ENCODE peak calls at places on chromosomes 12 and 14, in nine cellular contexts. P, U, I, R, T, J, O, X and D are unnamed samples. For H3K27me3, the result is how much of the 10 kb centered on the place peaks cover.

GRCh38 chr12:116459501-116459900 is 99.7 kb upstream of the MAP1LC3B2 start:
- DNase-seq in P (no peak), U (no peak), I (no peak), R (no peak), T (no peak), J (no peak), O (no peak), X (no peak), D (no peak)

GRCh38 chr14:57057803-57058202 is 210.9 kb downstream of the EXOC5 start:
- DNase-seq in P (no peak), U (no peak), I (no peak), R (no peak), T (no peak), J (no peak), O (no peak), X (no peak), D (no peak)

GRCh38 chr14:85517113-85517688 is 12.7 kb upstream of the FLRT2 start:
- DNase-seq in P (no peak), U (no peak), I (no peak), R (no peak), T (no peak), J (no peak), O (no peak), X (no peak), D (no peak)

GRCh38 chr12:122874081-122874480 is 21.8 kb downstream of the VPS37B start:
- DNase-seq in P (no peak), U (no peak), I (peak), R (no peak), T (no peak), J (no peak), O (peak), X (no peak), D (no peak)

GRCh38 chr14:36057452-36058142 is 118.9 kb downstream of the PTCSC3 start:
- DNase-seq in P (no peak), U (no peak), I (no peak), R (no peak), T (no peak), J (peak), O (no peak), X (no peak), D (peak)

GRCh38 chr14:69043007-69043444 is 63.9 kb upstream of the ACTN1 start:
- DNase-seq in P (no peak), U (no peak), I (no peak), R (no peak), T (no peak), J (no peak), O (no peak), X (peak), D (no peak)

GRCh38 chr12:128314611-128315010 is 47.6 kb downstream of the TMEM132C start:
- DNase-seq in P (no peak), U (no peak), I (no peak), R (no peak), T (no peak), J (no peak), O (no peak), X (no peak), D (no peak)

GRCh38 chr14:72788972-72789728 is 104.8 kb downstream of the DPF3 start:
- DNase-seq in P (no peak), U (no peak), I (peak), R (no peak), T (no peak), J (no peak), O (no peak), X (no peak), D (no peak)

GRCh38 chr12:79006306-79006705 is 141.7 kb downstream of the SYT1 start:
- DNase-seq in P (no peak), U (no peak), I (no peak), R (no peak), T (peak), J (peak), O (no peak), X (no peak), D (no peak)

GRCh38 chr12:120738252-120739030 is 12.8 kb downstream of the ACADS start:
- DNase-seq in P (no peak), U (no peak), I (no peak), R (no peak), T (no peak), J (no peak), O (no peak), X (peak), D (no peak)

GRCh38 chr12:8553088-8553627 is 12.5 kb upstream of the CLEC4E start:
- DNase-seq in P (no peak), U (no peak), I (peak), R (no peak), T (no peak), J (no peak), O (peak), X (no peak), D (no peak)

GRCh38 chr12:43728117-43728516 is 30.5 kb downstream of the PUS7L start:
- DNase-seq in P (no peak), U (no peak), I (no peak), R (no peak), T (peak), J (no peak), O (no peak), X (no peak), D (no peak)

GRCh38 chr14:61752626-61753025 is 9.6 kb upstream of the SNAPC1 start:
- DNase-seq in P (no peak), U (no peak), I (no peak), R (no peak), T (no peak), J (peak), O (no peak), X (no peak), D (peak)

GRCh38 chr14:75132374-75133086 is 5.7 kb upstream of the NEK9 start:
- DNase-seq in P (peak), U (peak), I (peak), R (peak), T (peak), J (peak), O (peak), X (no peak), D (peak)

GRCh38 chr12:50222275-50222783 is 55.2 kb upstream of the CERS5 start:
- DNase-seq in P (no peak), U (peak), I (peak), R (no peak), T (no peak), J (peak), O (peak), X (no peak), D (peak)

GRCh38 chr14:22845821-22846625 is 9.6 kb downstream of the MMP14 start:
- DNase-seq in P (no peak), U (no peak), I (no peak), R (no peak), T (no peak), J (no peak), O (no peak), X (no peak), D (no peak)

GRCh38 chr12:102535306-102535705 is 54.9 kb upstream of the IGF1 start:
- DNase-seq in P (no peak), U (no peak), I (peak), R (no peak), T (no peak), J (no peak), O (no peak), X (no peak), D (no peak)

GRCh38 chr12:66279127-66279712 is 23.1 kb upstream of the HELB start:
- DNase-seq in P (peak), U (no peak), I (peak), R (peak), T (no peak), J (peak), O (no peak), X (no peak), D (no peak)

GRCh38 chr12:62703011-62703380 is 232.0 kb downstream of the PPM1H start:
- DNase-seq in P (no peak), U (no peak), I (no peak), R (no peak), T (no peak), J (peak), O (no peak), X (no peak), D (peak)

GRCh38 chr12:106345739-106346138 is 11.8 kb upstream of the POLR3B start:
- DNase-seq in P (no peak), U (peak), I (peak), R (no peak), T (no peak), J (peak), O (peak), X (no peak), D (peak)

GRCh38 chr12:96986883-96987523 is 79.9 kb downstream of the NEDD1 start:
- DNase-seq in P (no peak), U (no peak), I (peak), R (no peak), T (peak), J (no peak), O (no peak), X (no peak), D (no peak)

GRCh38 chr12:104643921-104644669 is 187.3 kb downstream of the CHST11 start:
- DNase-seq in P (no peak), U (no peak), I (no peak), R (no peak), T (peak), J (no peak), O (no peak), X (no peak), D (no peak)

GRCh38 chr14:82720431-82720830 is 1186.8 kb upstream of the SEL1L start:
- DNase-seq in P (no peak), U (no peak), I (no peak), R (no peak), T (no peak), J (no peak), O (no peak), X (no peak), D (no peak)

GRCh38 chr12:79674629-79675028 is 16.1 kb downstream of the PAWR start:
- DNase-seq in P (no peak), U (no peak), I (no peak), R (no peak), T (no peak), J (peak), O (no peak), X (no peak), D (peak)

GRCh38 chr14:69289811-69290520 is 30.0 kb downstream of the GALNT16 start:
- DNase-seq in P (no peak), U (no peak), I (no peak), R (no peak), T (no peak), J (no peak), O (no peak), X (no peak), D (no peak)

GRCh38 chr12:98740751-98741150 is 95.7 kb downstream of the APAF1 start:
- DNase-seq in P (no peak), U (no peak), I (no peak), R (no peak), T (no peak), J (no peak), O (no peak), X (no peak), D (no peak)

GRCh38 chr12:57735952-57736742 is 2.4 kb downstream of the AGAP2 start:
- DNase-seq in P (no peak), U (no peak), I (peak), R (no peak), T (no peak), J (no peak), O (peak), X (no peak), D (no peak)

GRCh38 chr12:89671469-89671868 is 37.2 kb downstream of the ATP2B1 start:
- DNase-seq in P (no peak), U (no peak), I (peak), R (no peak), T (no peak), J (peak), O (no peak), X (no peak), D (peak)

GRCh38 chr12:27973487-27973890 is 956 bp upstream of the PTHLH start:
- DNase-seq in P (no peak), U (no peak), I (peak), R (no peak), T (no peak), J (no peak), O (no peak), X (no peak), D (peak)

GRCh38 chr14:74141703-74142102 is 56.9 kb downstream of the LIN52 start:
- DNase-seq in P (no peak), U (no peak), I (no peak), R (no peak), T (no peak), J (no peak), O (no peak), X (no peak), D (no peak)

GRCh38 chr12:27333311-27334009 is 824 bp downstream of the BMAL2 start:
- DNase-seq in P (peak), U (peak), I (peak), R (peak), T (peak), J (no peak), O (peak), X (peak), D (peak)

GRCh38 chr12:11543513-11544168 is 105.8 kb upstream of the ETV6 start:
- DNase-seq in P (no peak), U (no peak), I (no peak), R (no peak), T (no peak), J (no peak), O (no peak), X (no peak), D (peak)

GRCh38 chr14:45065540-45065939 is 18.4 kb upstream of the PRPF39 start:
- DNase-seq in P (no peak), U (no peak), I (no peak), R (no peak), T (no peak), J (peak), O (no peak), X (no peak), D (no peak)

DNA sequence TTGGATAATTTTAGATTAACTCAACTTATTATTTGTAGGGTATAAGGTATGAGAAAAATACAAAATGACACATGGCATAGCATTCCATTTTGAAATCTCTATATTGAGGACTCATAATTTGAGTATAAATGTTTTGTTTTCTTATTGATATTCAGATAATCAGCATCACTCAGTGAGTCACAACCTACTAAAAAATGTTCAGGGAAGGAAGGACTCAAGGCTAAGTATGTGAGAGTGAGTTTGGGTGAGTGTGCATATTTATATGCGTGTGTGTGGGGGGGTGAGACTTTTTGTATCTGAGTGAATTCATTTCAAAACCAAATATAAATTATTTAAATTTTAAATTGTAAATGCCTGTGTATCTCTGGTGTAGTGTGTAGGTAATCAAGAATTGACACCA is 87.8 kb upstream of the PRKD1 start:
- DNase-seq in P (no peak), U (no peak), I (no peak), R (no peak), T (no peak), J (peak), O (no peak), X (no peak), D (no peak)
- TF ChIP-seq CTCF in P (no peak), U (no peak), I (no peak), R (no peak), T (no peak), J (no peak), O (no peak), X (no peak), D (no peak)

GRCh38 chr12:88559199-88559598 is 21.1 kb downstream of the KITLG start:
- DNase-seq in P (no peak), U (no peak), I (peak), R (no peak), T (no peak), J (no peak), O (no peak), X (no peak), D (no peak)

GRCh38 chr12:88562846-88563582 is 17.3 kb downstream of the KITLG start:
- DNase-seq in P (no peak), U (no peak), I (no peak), R (no peak), T (no peak), J (peak), O (no peak), X (no peak), D (peak)

GRCh38 chr12:88558341-88558867 is 21.9 kb downstream of the KITLG start:
- DNase-seq in P (no peak), U (no peak), I (no peak), R (no peak), T (no peak), J (no peak), O (no peak), X (no peak), D (no peak)

GRCh38 chr12:88562151-88562550 is 18.1 kb downstream of the KITLG start:
- DNase-seq in P (no peak), U (peak), I (no peak), R (no peak), T (no peak), J (no peak), O (no peak), X (no peak), D (no peak)

DNA sequence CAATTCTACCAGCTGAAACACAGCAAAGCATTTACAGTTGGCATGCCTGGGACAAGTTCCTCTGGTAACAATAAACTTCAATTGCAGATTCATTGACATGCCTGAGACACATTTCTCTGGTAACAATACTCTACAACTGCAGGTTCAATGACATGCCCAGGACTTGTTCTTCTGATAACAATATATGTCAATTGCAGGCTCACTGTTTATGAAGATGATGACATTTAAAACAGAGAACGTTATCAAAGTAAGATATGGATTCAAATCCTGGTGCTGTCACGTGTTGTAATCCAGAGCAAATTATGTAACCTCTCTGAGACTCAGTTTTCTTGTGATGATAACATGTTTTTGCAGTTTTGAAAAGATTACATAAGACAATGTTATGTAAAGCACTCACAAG is 20.5 kb downstream of the KITLG start:
- DNase-seq in P (no peak), U (no peak), I (no peak), R (no peak), T (no peak), J (no peak), O (no peak), X (no peak), D (peak)
- H3K27ac ChIP-seq in P (no peak), U (no peak), I (no peak), R (no peak), T (no peak), J (no peak), O (no peak), X (no peak), D (peak)

GRCh38 chr14:37608649-37609048 is 13.2 kb downstream of the TTC6 start:
- DNase-seq in P (no peak), U (no peak), I (no peak), R (no peak), T (no peak), J (no peak), O (no peak), X (no peak), D (no peak)

GRCh38 chr14:37616853-37617252 is 21.4 kb downstream of the TTC6 start:
- DNase-seq in P (no peak), U (no peak), I (no peak), R (no peak), T (no peak), J (no peak), O (no peak), X (no peak), D (no peak)

GRCh38 chr14:37615582-37616289 is 20.3 kb downstream of the TTC6 start:
- DNase-seq in P (no peak), U (no peak), I (no peak), R (no peak), T (no peak), J (no peak), O (no peak), X (no peak), D (no peak)

DNA sequence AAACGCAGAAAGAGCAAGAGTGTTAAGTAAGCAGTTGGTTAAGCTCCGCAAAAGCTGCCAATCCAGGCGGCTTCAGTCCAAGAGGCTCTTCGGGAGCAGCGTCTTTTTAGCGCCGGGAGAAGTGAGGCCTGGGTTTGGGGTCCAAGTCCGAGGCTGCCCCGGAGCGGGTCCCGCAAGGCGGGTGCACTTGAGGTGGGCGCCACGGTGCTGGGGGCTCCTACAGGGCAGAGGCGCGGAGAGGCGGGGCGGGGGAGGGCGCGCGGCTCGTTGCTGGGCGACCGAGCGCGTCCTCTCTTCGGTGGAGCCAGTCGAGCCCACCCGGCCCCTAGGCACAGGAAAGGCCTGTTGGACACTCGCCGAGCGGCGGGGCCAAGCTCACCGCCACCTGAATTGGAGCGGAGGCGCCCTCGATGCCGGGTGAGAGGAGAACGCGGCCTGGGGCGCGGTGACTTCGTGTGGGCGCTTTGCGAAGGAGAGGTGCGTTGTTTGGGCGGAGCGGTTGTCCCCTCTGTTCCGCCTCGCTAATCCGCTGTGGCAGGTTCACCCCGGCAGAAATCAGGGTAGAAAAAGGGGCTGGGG is 15.6 kb downstream of the TTC6 start:
- DNase-seq in P (no peak), U (no peak), I (peak), R (no peak), T (no peak), J (no peak), O (no peak), X (no peak), D (no peak)
- H3K27me3 ChIP-seq in P (under half), U (under half), I (half or more), R (under half), T (under half), J (under half), O (under half), X (under half), D (half or more)

DNA sequence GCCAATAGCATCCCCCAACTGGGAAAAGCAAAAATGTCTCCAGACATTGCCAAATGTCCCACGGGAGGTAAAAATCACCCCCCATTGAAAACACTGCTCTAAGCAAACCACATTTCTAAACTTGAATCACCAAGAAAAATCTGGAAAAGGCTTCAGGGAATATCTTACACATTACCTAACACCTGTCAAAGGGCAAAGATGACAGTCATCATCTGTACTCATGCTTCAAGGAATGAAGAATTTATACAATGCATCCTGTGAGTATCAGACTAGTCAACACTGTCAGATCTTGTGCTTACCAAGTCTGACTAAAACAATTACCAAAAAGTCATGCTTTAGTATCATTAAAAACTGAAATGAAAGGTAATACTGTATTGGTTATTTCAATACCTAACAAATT is 161.6 kb upstream of the SOX5 start:
- DNase-seq in P (no peak), U (no peak), I (no peak), R (no peak), T (no peak), J (peak), O (no peak), X (no peak), D (peak)
- TF ChIP-seq CTCF in P (no peak), U (no peak), I (no peak), R (no peak), T (no peak), J (no peak), O (no peak), X (no peak), D (no peak)

DNA sequence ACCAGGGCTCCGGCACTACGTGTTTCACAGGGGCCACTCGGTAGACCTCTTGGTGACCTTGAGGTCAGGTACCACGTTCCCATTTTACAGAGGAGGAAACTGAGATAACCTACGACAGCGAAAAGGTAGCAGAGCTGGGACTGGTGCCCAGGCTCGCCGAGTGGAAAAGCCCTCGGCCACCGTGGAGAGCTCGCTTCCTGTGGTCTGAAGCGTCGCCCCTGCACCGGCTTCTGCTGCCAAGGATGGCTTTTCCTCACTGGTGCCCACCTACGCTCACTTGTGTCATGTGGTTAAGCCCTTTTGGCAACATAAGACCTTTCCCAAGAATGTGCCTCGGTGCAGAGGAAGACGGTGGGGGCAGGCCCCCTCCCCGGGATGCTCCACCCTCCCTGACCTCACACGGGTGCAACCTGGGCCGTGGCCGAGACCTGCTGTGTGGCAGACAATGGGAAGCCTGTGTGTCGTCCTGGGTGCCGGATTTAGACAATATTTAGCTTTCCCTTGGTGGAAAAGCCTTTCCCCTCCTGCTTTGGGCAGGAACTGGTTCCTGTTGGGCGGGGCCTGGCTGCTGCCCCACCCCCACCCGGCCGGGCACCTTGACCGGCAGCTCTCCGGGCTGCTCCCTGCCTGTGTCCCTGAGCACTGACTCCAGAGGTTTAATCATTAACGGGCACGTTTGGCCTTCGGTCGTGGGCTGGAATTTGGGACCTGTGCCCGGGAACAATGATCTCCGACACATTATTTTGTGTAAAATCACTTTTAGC is 32.4 kb upstream of the PPP1R13B start:
- DNase-seq in P (no peak), U (peak), I (peak), R (no peak), T (no peak), J (peak), O (peak), X (no peak), D (no peak)
- H3K27ac ChIP-seq in P (no peak), U (peak), I (no peak), R (no peak), T (no peak), J (no peak), O (no peak), X (no peak), D (no peak)